ENCODE peak calls at places on chromosomes 1 and 21, in four cellular contexts. C, I, G and Z are unnamed samples.

GRCh38 chr1:53413175-53414001 is 45.8 kb upstream of the DMRTB1 start:
- DNase-seq in I (peak; percentile 60), C (no peak), G (no peak), Z (no peak)

GRCh38 chr1:201850053-201850397 is 21.1 kb downstream of the IPO9 start:
- DNase-seq in I (no peak), C (no peak), G (no peak), Z (no peak)

GRCh38 chr1:154739654-154740053 is 130.4 kb downstream of the KCNN3 start:
- DNase-seq in C (no peak), I (no peak), G (no peak), Z (no peak)

GRCh38 chr1:43747736-43748135 is 40.4 kb downstream of the ST3GAL3 start:
- DNase-seq in G (no peak), C (no peak), I (no peak), Z (no peak)

GRCh38 chr1:241375906-241376305 is 18.9 kb upstream of the RGS7 start:
- DNase-seq in G (no peak), C (no peak), I (no peak), Z (no peak)

GRCh38 chr21:45303751-45304150 is 16.1 kb upstream of the POFUT2 start:
- DNase-seq in G (no peak), I (no peak), C (no peak), Z (no peak)

GRCh38 chr1:8351693-8352470 is 34.0 kb downstream of the SLC45A1 start:
- DNase-seq in I (no peak), C (peak; percentile 52), G (peak; percentile 71), Z (peak; percentile 13)

GRCh38 chr1:199002670-199003069 is 363.8 kb downstream of the PTPRC start:
- DNase-seq in C (no peak), G (no peak), I (no peak), Z (no peak)

GRCh38 chr1:30257742-30258380 is 465.5 kb downstream of the MATN1 start:
- DNase-seq in G (no peak), I (no peak), C (no peak), Z (no peak)

GRCh38 chr1:117095237-117095636 is 26.3 kb downstream of the TRIM45 start:
- DNase-seq in G (no peak), I (no peak), C (no peak), Z (no peak)

GRCh38 chr1:152165291-152166077 is 6.5 kb upstream of the RPTN start:
- DNase-seq in I (no peak), G (no peak), C (no peak), Z (no peak)

GRCh38 chr21:26943916-26944315 is 23.0 kb downstream of the ADAMTS5 start:
- DNase-seq in G (no peak), C (no peak), I (no peak), Z (no peak)
- TF ChIP-seq SPI1 in G (no peak), C (no peak), I (no peak), Z (peak; percentile 90)

GRCh38 chr1:9593492-9594465 is 5.1 kb downstream of the TMEM201 start:
- DNase-seq in I (peak; percentile 30), C (peak; percentile 92), G (peak; percentile 85), Z (peak; percentile 57)
- TF ChIP-seq SPI1 in I (peak; percentile 56), C (peak; percentile 42), G (peak; percentile 74), Z (peak; percentile 70)

GRCh38 chr1:45326627-45327591 is at the start of gene HPDL:
- DNase-seq in C (peak; percentile 79), G (peak; percentile 4), I (no peak), Z (peak; percentile 65)

GRCh38 chr1:45328680-45329079 is 2.0 kb downstream of the HPDL start:
- DNase-seq in I (no peak), G (peak; percentile 7), C (no peak), Z (no peak)

GRCh38 chr1:45327644-45328515 is 1.2 kb downstream of the HPDL start:
- DNase-seq in I (no peak), G (peak; percentile 5), C (no peak), Z (peak; percentile 35)

GRCh38 chr1:45322486-45323040 is 4.1 kb upstream of the HPDL start:
- DNase-seq in I (no peak), G (peak; percentile 3), C (no peak), Z (no peak)

DNA sequence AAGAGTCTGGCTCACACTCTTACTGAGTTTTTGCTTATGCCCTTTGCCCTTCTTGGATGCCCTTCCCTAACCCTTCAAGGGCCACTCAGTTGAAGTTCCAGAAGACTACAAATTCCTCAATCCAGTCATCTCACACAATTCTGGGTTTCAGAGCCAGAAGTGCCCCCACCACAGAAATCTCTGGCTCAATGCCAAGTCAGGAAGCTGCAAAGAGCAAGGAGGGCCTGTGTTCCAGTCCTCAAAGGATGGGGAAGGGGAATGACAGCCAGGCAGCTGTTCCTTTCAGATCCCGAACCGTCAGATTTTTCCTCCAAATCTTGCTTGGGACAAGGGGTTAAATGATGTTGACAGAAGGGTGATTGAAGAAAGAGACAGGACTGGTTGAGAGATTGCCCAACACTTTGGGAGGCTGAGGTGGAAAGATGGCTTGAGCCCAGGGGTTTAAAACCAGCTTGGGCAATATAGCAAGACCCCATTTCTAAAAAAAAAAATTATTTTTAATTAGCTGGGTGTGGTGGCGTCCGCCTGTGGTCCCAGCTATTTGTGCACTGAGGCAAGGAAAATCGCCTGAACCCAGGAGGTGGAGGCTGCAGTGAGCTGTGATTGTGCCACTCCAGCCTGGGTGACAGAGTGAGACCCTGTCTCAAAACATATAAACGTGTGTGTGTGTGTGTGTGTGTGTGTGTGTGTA is 734 bp upstream of the HPDL start:
- DNase-seq in C (no peak), I (no peak), G (peak; percentile 23), Z (no peak)
- TF ChIP-seq SPI1 in C (no peak), I (no peak), G (no peak), Z (no peak)

DNA sequence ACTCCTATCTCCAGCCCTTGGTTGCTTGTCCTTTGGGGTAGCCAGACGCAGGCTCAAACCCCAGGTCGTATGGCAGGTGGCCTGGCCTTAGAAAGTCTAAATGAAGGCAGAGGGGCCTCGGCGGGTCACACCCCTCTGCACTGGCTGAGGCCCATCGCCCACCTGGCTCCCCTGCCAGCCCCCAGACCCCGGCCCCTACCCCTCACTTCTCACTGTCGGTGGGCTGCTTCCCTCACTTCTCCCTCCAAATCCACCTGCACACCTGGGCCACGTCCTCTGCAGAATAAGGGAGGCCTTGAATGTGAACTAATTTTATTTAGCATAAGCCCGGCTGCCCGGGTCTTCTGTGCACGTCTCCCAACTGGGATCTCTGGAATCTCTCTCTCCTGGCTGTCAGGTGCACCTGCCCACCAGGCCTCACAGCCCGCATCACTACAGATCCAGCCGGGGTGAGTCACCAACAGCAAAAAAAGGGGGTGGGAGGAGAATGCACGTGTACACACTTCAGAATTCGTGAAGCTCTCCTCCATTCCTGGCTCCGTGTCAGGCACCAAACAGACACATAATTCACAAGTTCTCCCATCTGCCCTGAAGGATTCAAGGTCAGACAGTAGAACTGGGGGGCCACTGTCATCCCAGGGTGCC is 107.5 kb upstream of the SIM2 start:
- DNase-seq in G (no peak), I (no peak), C (no peak), Z (no peak)
- TF ChIP-seq SPI1 in G (no peak), I (no peak), C (no peak), Z (no peak)

DNA sequence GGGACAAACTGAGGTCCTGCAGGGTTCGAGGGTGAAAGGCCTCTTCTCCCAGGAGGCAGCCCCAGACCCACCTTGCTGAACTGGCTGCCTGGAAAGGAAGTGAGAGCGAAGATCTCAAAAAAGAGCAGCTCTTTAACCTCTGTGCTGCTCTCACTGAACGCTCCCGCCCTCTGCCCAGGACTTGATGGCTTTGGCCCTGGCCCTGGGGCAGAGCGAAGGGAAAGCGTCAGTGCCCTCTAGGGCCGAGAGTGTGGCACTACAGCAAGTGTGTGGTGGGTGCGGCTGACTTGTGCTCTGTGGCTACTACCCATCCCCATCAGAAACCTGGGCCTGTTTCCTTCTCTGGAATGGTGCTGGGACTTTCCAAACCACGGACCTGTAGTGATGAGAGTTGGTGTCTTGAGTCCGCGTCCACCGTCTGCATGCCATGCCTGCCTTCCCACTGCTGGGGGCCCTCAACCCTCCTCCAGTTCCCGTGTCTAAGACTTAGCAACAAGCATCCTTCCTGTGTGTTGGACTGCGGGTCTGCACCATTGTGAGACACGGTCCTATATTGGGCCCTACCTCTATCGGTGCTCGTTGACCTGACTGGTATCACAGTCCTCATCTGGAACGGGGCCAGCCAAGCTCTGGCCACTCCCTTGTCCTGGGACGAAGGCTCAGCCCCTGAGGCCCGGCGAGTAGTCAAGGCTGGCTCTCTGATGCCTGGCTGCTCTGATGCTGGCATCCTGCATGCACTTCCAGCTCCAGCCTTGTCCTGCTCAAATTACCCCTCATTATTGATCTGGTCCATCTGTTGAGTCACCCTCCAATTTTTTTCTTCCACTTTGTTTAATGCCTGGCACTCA is 180.3 kb downstream of the DISC1 start:
- DNase-seq in G (peak; percentile 60), C (peak; percentile 49), I (no peak), Z (peak; percentile 89)
- TF ChIP-seq SPI1 in G (no peak), C (no peak), I (no peak), Z (no peak)

DNA sequence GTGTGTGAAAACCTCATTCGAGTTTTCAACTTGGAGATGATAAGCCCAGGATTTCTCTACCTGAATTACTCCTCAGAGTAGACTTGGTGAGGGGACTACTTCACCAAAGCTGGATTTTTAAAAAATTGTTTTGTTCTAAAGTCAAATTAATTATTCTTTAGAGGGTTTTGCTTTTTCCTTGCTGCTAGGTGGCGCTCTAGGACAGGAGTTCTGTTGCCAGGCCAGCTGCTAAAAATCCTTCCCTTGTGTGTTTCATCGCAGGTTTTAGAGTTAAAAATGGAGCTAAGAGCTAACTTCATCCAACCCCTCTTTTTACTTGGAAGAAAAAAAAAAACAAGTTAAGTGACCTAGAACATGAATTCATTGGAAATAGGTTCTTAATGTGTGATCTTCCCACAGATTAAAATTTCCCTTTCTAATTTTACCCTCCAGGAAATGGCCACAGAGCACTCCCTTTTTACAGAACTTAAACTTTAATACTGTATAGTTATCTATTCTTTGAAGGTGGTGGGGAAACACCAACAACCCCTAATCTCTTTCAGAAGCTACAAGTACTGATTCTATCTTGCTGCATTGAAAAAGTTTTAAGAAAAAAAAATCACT is 36.7 kb upstream of the FAM163A start:
- DNase-seq in C (peak; percentile 28), I (no peak), G (peak; percentile 65), Z (peak; percentile 26)
- TF ChIP-seq SPI1 in C (no peak), I (no peak), G (no peak), Z (no peak)

GRCh38 chr1:108639899-108640560 is 20.9 kb downstream of the HENMT1 start:
- DNase-seq in I (no peak), C (no peak), G (no peak), Z (no peak)
- TF ChIP-seq SPI1 in I (no peak), C (no peak), G (no peak), Z (no peak)

GRCh38 chr1:111332190-111332589 is 41.5 kb downstream of the CHIA start:
- DNase-seq in I (peak; percentile 46), C (peak; percentile 22), G (no peak), Z (no peak)

GRCh38 chr1:111334169-111334568 is 43.5 kb downstream of the CHIA start:
- DNase-seq in C (peak; percentile 17), I (peak; percentile 33), G (peak; percentile 22), Z (peak; percentile 18)
- TF ChIP-seq SPI1 in C (no peak), I (no peak), G (no peak), Z (no peak)

DNA sequence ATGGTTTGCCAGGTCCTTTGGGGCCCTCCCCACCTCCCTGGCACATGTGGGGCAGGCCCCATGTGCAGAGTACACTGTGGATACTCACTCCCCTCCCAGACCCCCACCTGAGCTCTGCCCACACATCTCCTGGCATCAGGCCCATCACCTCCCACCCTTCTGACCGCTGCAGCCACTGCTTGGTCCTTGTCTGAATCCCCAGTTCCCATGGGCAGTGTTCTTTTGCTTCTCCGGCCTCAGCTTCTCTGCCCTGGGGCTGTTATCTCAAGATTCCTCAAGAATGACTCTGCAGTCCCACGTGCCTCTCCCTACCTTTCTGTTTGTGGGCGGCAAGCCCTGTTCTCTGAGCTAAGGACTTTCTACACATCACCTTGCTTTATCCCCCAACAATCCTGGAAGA is 187.7 kb upstream of the EDN2 start:
- DNase-seq in I (no peak), G (no peak), C (no peak), Z (no peak)
- TF ChIP-seq SPI1 in I (no peak), G (no peak), C (no peak), Z (no peak)

GRCh38 chr1:196723325-196724185 is 51.1 kb upstream of the CFHR3 start:
- DNase-seq in I (no peak), C (peak; percentile 1), G (peak; percentile 44), Z (peak; percentile 1)
- TF ChIP-seq SPI1 in I (no peak), C (no peak), G (no peak), Z (no peak)